ENCODE peak calls at places on chromosomes 3 and 15, in six cellular contexts. One of them, this sample, is unnamed.
A peak's percentile ranks its signal among the peaks of the same experiment; 100 is the strongest.

GRCh38 chr3:149339931-149340309 is 6.5 kb upstream of the TM4SF18 start:
- DNase-seq in IMR-90: peak; percentile 97
- DNase-seq in neuronal stem cell: no peak
- DNase-seq in H1: no peak
- DNase-seq in mesenchymal stem cell: peak; percentile 88
- DNase-seq in mesendoderm: peak; percentile 98
- DNase-seq in this sample: peak; percentile 83

GRCh38 chr3:112671930-112672715 is 31.2 kb upstream of the CCDC80 start:
- DNase-seq in mesenchymal stem cell: peak; percentile 95
- DNase-seq in mesendoderm: peak; percentile 44
- DNase-seq in neuronal stem cell: no peak
- DNase-seq in H1: no peak
- DNase-seq in IMR-90: peak; percentile 98
- DNase-seq in this sample: no peak

GRCh38 chr3:125478321-125478720 is 41.7 kb downstream of the SNX4 start:
- DNase-seq in neuronal stem cell: no peak
- DNase-seq in mesenchymal stem cell: peak; percentile 55
- DNase-seq in IMR-90: peak; percentile 66
- DNase-seq in mesendoderm: no peak
- DNase-seq in H1: no peak
- DNase-seq in this sample: no peak

GRCh38 chr3:133181364-133182254 is 143.4 kb downstream of the TMEM108 start:
- DNase-seq in mesenchymal stem cell: no peak
- DNase-seq in H1: no peak
- DNase-seq in IMR-90: no peak
- DNase-seq in neuronal stem cell: no peak
- DNase-seq in mesendoderm: no peak
- DNase-seq in this sample: no peak

GRCh38 chr15:75785771-75786563 is 57.3 kb upstream of the UBE2Q2 start:
- DNase-seq in H1: peak; percentile 68
- DNase-seq in neuronal stem cell: peak; percentile 35
- DNase-seq in mesendoderm: peak; percentile 83
- DNase-seq in IMR-90: no peak
- DNase-seq in mesenchymal stem cell: peak; percentile 44
- DNase-seq in this sample: peak; percentile 82

GRCh38 chr3:101461451-101461850 is 51.6 kb downstream of the SENP7 start:
- DNase-seq in H1: no peak
- DNase-seq in neuronal stem cell: no peak
- DNase-seq in IMR-90: no peak
- DNase-seq in mesenchymal stem cell: no peak
- DNase-seq in mesendoderm: no peak
- DNase-seq in this sample: no peak

GRCh38 chr15:84023636-84024035 is 211.9 kb upstream of the GOLGA6L4 start:
- DNase-seq in mesendoderm: peak; percentile 57
- DNase-seq in neuronal stem cell: no peak
- DNase-seq in mesenchymal stem cell: peak; percentile 8
- DNase-seq in IMR-90: peak; percentile 45
- DNase-seq in H1: peak; percentile 48
- DNase-seq in this sample: no peak

GRCh38 chr3:40615916-40616315 is 91.2 kb downstream of the ZNF621 start:
- DNase-seq in H1: no peak
- DNase-seq in IMR-90: no peak
- DNase-seq in neuronal stem cell: no peak
- DNase-seq in mesendoderm: peak; percentile 18
- DNase-seq in mesenchymal stem cell: no peak
- DNase-seq in this sample: no peak

GRCh38 chr3:31268868-31269267 is 263.9 kb upstream of the STT3B start:
- DNase-seq in IMR-90: no peak
- DNase-seq in neuronal stem cell: no peak
- DNase-seq in H1: no peak
- DNase-seq in mesenchymal stem cell: no peak
- DNase-seq in mesendoderm: no peak
- DNase-seq in this sample: no peak

GRCh38 chr3:149967067-149967685 is 3.5 kb downstream of the PFN2 start:
- DNase-seq in mesendoderm: peak; percentile 58
- DNase-seq in neuronal stem cell: peak; percentile 33
- DNase-seq in H1: no peak
- DNase-seq in IMR-90: peak; percentile 69
- DNase-seq in mesenchymal stem cell: peak; percentile 72
- DNase-seq in this sample: no peak

GRCh38 chr3:13663781-13664535 is 115.0 kb downstream of the FBLN2 start:
- DNase-seq in H1: no peak
- DNase-seq in IMR-90: no peak
- DNase-seq in mesenchymal stem cell: no peak
- DNase-seq in neuronal stem cell: no peak
- DNase-seq in mesendoderm: no peak
- DNase-seq in this sample: no peak

GRCh38 chr15:71752604-71753289 is 57.6 kb upstream of the NR2E3 start:
- DNase-seq in H1: no peak
- DNase-seq in mesenchymal stem cell: peak; percentile 93
- DNase-seq in mesendoderm: peak; percentile 60
- DNase-seq in IMR-90: peak; percentile 94
- DNase-seq in neuronal stem cell: peak; percentile 18
- DNase-seq in this sample: peak; percentile 44

GRCh38 chr3:178847170-178847569 is 224.4 kb downstream of the ZMAT3 start:
- DNase-seq in IMR-90: no peak
- DNase-seq in neuronal stem cell: no peak
- DNase-seq in mesendoderm: no peak
- DNase-seq in mesenchymal stem cell: peak; percentile 5
- DNase-seq in H1: no peak
- DNase-seq in this sample: no peak

GRCh38 chr3:123632161-123632655 is 47.4 kb upstream of the HACD2 start:
- DNase-seq in IMR-90: peak; percentile 80
- DNase-seq in neuronal stem cell: no peak
- DNase-seq in H1: no peak
- DNase-seq in mesenchymal stem cell: peak; percentile 50
- DNase-seq in mesendoderm: peak; percentile 44
- DNase-seq in this sample: no peak

GRCh38 chr3:94071713-94072284 is 8.9 kb downstream of the NSUN3 start:
- DNase-seq in IMR-90: no peak
- DNase-seq in mesendoderm: no peak
- DNase-seq in neuronal stem cell: no peak
- DNase-seq in H1: no peak
- DNase-seq in mesenchymal stem cell: no peak
- DNase-seq in this sample: no peak

GRCh38 chr3:126926684-126927404 is 56.1 kb upstream of the PLXNA1 start:
- DNase-seq in mesenchymal stem cell: peak; percentile 89
- DNase-seq in neuronal stem cell: no peak
- DNase-seq in mesendoderm: no peak
- DNase-seq in H1: no peak
- DNase-seq in IMR-90: peak; percentile 89
- DNase-seq in this sample: no peak

GRCh38 chr15:59283717-59284336 is 77.2 kb downstream of the LDHAL6B start:
- DNase-seq in mesendoderm: peak; percentile 57
- DNase-seq in H1: no peak
- DNase-seq in neuronal stem cell: no peak
- DNase-seq in IMR-90: no peak
- DNase-seq in mesenchymal stem cell: no peak
- DNase-seq in this sample: no peak

GRCh38 chr15:47411733-47412530 is 305.4 kb upstream of the SEMA6D start:
- DNase-seq in mesendoderm: no peak
- DNase-seq in H1: no peak
- DNase-seq in neuronal stem cell: no peak
- DNase-seq in mesenchymal stem cell: no peak
- DNase-seq in IMR-90: no peak
- DNase-seq in this sample: no peak

GRCh38 chr15:97470417-97470816 is 490.1 kb upstream of the ARRDC4 start:
- DNase-seq in neuronal stem cell: no peak
- DNase-seq in mesenchymal stem cell: no peak
- DNase-seq in mesendoderm: no peak
- DNase-seq in IMR-90: no peak
- DNase-seq in H1: no peak
- DNase-seq in this sample: no peak

GRCh38 chr15:31235298-31236183 is 91.1 kb upstream of the KLF13 start:
- DNase-seq in neuronal stem cell: no peak
- DNase-seq in mesendoderm: no peak
- DNase-seq in mesenchymal stem cell: peak; percentile 43
- DNase-seq in H1: no peak
- DNase-seq in IMR-90: no peak
- DNase-seq in this sample: no peak

GRCh38 chr3:159764211-159765024 is 224.2 kb upstream of the IL12A start:
- DNase-seq in H1: peak; percentile 85
- DNase-seq in neuronal stem cell: peak; percentile 61
- DNase-seq in mesenchymal stem cell: peak; percentile 90
- DNase-seq in IMR-90: peak; percentile 76
- DNase-seq in mesendoderm: peak; percentile 92
- DNase-seq in this sample: no peak

GRCh38 chr3:39267631-39268553 is 11.9 kb downstream of the CX3CR1 start:
- DNase-seq in IMR-90: no peak
- DNase-seq in neuronal stem cell: no peak
- DNase-seq in mesenchymal stem cell: no peak
- DNase-seq in H1: no peak
- DNase-seq in mesendoderm: no peak
- DNase-seq in this sample: peak; percentile 14

GRCh38 chr3:189720746-189721426 is 89.7 kb downstream of the TP63 start:
- DNase-seq in H1: no peak
- DNase-seq in neuronal stem cell: no peak
- DNase-seq in IMR-90: no peak
- DNase-seq in mesenchymal stem cell: peak; percentile 27
- DNase-seq in mesendoderm: no peak
- DNase-seq in this sample: no peak

DNA sequence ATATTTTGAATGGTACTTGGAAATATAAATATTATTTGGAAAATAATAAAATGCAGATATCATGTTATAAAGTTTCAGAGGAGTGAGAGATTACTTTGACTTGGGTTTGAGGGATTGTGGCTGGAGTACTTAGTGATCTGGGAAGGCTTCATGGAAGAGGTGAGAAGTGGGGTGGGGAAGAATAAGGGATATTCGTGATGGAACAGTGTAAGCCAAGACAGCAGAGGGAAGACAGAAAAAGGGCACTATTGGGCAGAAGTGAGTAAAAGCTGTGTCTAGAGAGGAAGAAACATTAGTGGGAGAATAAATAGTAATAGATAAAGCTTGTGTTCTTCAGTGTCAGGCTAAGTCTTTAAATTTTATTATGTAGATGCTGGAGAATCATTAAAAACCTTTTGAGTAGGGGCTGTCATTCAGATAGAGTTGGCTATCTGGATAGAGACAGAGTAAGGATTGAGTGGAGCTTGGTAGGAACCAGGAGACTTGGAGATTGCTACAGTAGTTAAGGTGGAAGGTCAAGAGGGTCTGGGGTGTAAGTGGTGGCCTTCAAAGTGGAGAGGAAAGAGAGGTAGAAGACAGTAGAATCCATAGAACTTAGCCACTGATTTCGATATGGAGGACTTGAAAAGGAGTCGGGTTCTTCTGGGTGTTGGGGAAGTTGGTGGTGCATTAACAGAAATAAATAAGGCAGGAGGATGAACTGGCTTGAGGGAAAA is 11.9 kb downstream of the UBE2E1 start:
- DNase-seq in H1: no peak
- DNase-seq in IMR-90: no peak
- DNase-seq in mesenchymal stem cell: no peak
- DNase-seq in neuronal stem cell: no peak
- DNase-seq in mesendoderm: no peak
- DNase-seq in this sample: no peak
- H3K4ac ChIP-seq in H1: no peak overlapping the region
- H3K4ac ChIP-seq in IMR-90: no peak overlapping the region
- H3K4ac ChIP-seq in mesenchymal stem cell: no peak overlapping the region
- H3K4ac ChIP-seq in neuronal stem cell: no peak overlapping the region
- H3K4ac ChIP-seq in mesendoderm: no peak overlapping the region
- H3K4ac ChIP-seq in this sample: no peak overlapping the region

GRCh38 chr3:49689046-49689886 is at the start of the genes MST1 and RNF123:
- DNase-seq in H1: peak; percentile 98
- DNase-seq in IMR-90: peak; percentile 89
- DNase-seq in neuronal stem cell: peak; percentile 93
- DNase-seq in mesenchymal stem cell: peak; percentile 91
- DNase-seq in mesendoderm: peak; percentile 97
- DNase-seq in this sample: peak; percentile 94
- H3K4ac ChIP-seq in H1: no peak within 1 kb of the TSS
- H3K4ac ChIP-seq in IMR-90: peak within 1 kb of the TSS; percentile 93
- H3K4ac ChIP-seq in neuronal stem cell: peak within 1 kb of the TSS; percentile 58
- H3K4ac ChIP-seq in mesenchymal stem cell: peak within 1 kb of the TSS; percentile 97
- H3K4ac ChIP-seq in mesendoderm: peak within 1 kb of the TSS; percentile 17
- H3K4ac ChIP-seq in this sample: no peak within 1 kb of the TSS

DNA sequence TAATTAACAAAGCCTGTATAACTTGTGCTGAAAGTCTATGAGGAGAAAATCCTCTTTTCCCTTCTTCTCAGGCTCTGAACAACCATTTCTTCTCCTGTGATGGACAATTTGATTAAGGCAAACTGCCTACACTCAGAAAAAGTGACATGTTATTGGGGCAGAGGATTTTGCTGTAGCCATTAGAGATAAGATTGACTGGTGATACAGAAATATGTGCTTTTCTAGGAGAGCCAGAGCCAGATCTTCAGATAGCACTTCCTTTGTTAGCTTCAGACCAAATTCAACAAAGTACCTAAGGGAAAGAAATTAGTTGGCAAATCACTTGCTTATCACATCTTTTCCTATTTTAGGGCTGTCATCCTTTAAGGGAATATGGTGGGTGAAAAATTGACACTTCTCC is 259.9 kb downstream of the ARPP21 start:
- DNase-seq in neuronal stem cell: no peak
- DNase-seq in mesendoderm: peak; percentile 13
- DNase-seq in H1: no peak
- DNase-seq in mesenchymal stem cell: no peak
- DNase-seq in IMR-90: no peak
- DNase-seq in this sample: no peak
- H3K4ac ChIP-seq in neuronal stem cell: no peak overlapping the region
- H3K4ac ChIP-seq in mesendoderm: no peak overlapping the region
- H3K4ac ChIP-seq in H1: no peak overlapping the region
- H3K4ac ChIP-seq in mesenchymal stem cell: no peak overlapping the region
- H3K4ac ChIP-seq in IMR-90: no peak overlapping the region
- H3K4ac ChIP-seq in this sample: no peak overlapping the region

GRCh38 chr15:74696808-74697207 is 984 bp upstream of the EDC3 start:
- DNase-seq in mesendoderm: no peak
- DNase-seq in H1: no peak
- DNase-seq in mesenchymal stem cell: no peak
- DNase-seq in IMR-90: no peak
- DNase-seq in neuronal stem cell: no peak
- DNase-seq in this sample: no peak

GRCh38 chr15:74692327-74692726 is 3.5 kb downstream of the EDC3 start:
- DNase-seq in mesendoderm: no peak
- DNase-seq in IMR-90: no peak
- DNase-seq in H1: no peak
- DNase-seq in mesenchymal stem cell: no peak
- DNase-seq in neuronal stem cell: no peak
- DNase-seq in this sample: no peak

GRCh38 chr15:74696398-74696729 is 540 bp upstream of the EDC3 start:
- DNase-seq in H1: no peak
- DNase-seq in mesendoderm: no peak
- DNase-seq in neuronal stem cell: no peak
- DNase-seq in mesenchymal stem cell: no peak
- DNase-seq in IMR-90: no peak
- DNase-seq in this sample: no peak

GRCh38 chr15:74695597-74696397 is at the start of gene EDC3:
- DNase-seq in mesenchymal stem cell: peak; percentile 89
- DNase-seq in H1: peak; percentile 95
- DNase-seq in neuronal stem cell: peak; percentile 87
- DNase-seq in IMR-90: peak; percentile 77
- DNase-seq in mesendoderm: peak; percentile 94
- DNase-seq in this sample: peak; percentile 87
- H3K4ac ChIP-seq in mesenchymal stem cell: peak within 1 kb of the TSS; percentile 94
- H3K4ac ChIP-seq in H1: peak within 1 kb of the TSS; percentile 34
- H3K4ac ChIP-seq in neuronal stem cell: no peak within 1 kb of the TSS
- H3K4ac ChIP-seq in IMR-90: peak within 1 kb of the TSS; percentile 92
- H3K4ac ChIP-seq in mesendoderm: peak within 1 kb of the TSS; percentile 92
- H3K4ac ChIP-seq in this sample: no peak within 1 kb of the TSS

GRCh38 chr3:193225726-193226125 is 15.3 kb upstream of the PLAAT1 start:
- DNase-seq in neuronal stem cell: no peak
- DNase-seq in mesenchymal stem cell: no peak
- DNase-seq in H1: no peak
- DNase-seq in IMR-90: no peak
- DNase-seq in mesendoderm: peak; percentile 78
- DNase-seq in this sample: no peak
- H3K4ac ChIP-seq in neuronal stem cell: no peak overlapping the region
- H3K4ac ChIP-seq in mesenchymal stem cell: no peak overlapping the region
- H3K4ac ChIP-seq in H1: no peak overlapping the region
- H3K4ac ChIP-seq in IMR-90: no peak overlapping the region
- H3K4ac ChIP-seq in mesendoderm: no peak overlapping the region
- H3K4ac ChIP-seq in this sample: no peak overlapping the region